ENCODE peak calls at places on chromosomes 12 and 14, in five cellular contexts. K is HCT116, Z is iPS DF 6.9, G is A673, L is pancreas. B is an unnamed sample.

GRCh38 chr14:53183611-53184010 is 30.5 kb upstream of the DDHD1 start:
- DNase-seq in K (no peak), G (peak), Z (no peak), L (no peak), B (no peak)

GRCh38 chr12:42798811-42799438 is 209.4 kb upstream of the PRICKLE1 start:
- DNase-seq in K (no peak), G (no peak), L (no peak), Z (no peak), B (no peak)

GRCh38 chr12:2047752-2048151 is 5.0 kb upstream of the CACNA1C start:
- DNase-seq in G (no peak), L (no peak), K (no peak), Z (no peak), B (no peak)

GRCh38 chr14:39339003-39339402 is 93.2 kb downstream of the FBXO33 start:
- DNase-seq in K (no peak), L (no peak), Z (peak), G (peak), B (no peak)

GRCh38 chr12:63086149-63086915 is 64.7 kb downstream of the AVPR1A start:
- DNase-seq in K (no peak), Z (no peak), L (no peak), G (no peak), B (no peak)

GRCh38 chr14:59540852-59541251 is 35.8 kb downstream of the CCDC175 start:
- DNase-seq in G (no peak), L (no peak), Z (no peak), K (no peak), B (no peak)

GRCh38 chr14:103625361-103626095 is 3.5 kb upstream of the KLC1 start:
- DNase-seq in L (no peak), K (no peak), G (no peak), Z (no peak), B (no peak)

GRCh38 chr12:47017901-47018479 is 61.4 kb upstream of the PCED1B start:
- DNase-seq in L (no peak), Z (no peak), K (no peak), G (no peak), B (no peak)

GRCh38 chr14:64945431-64945830 is 2.9 kb upstream of the GPX2 start:
- DNase-seq in L (no peak), G (no peak), Z (no peak), K (no peak), B (no peak)

GRCh38 chr12:25051171-25051570 is 102.3 kb upstream of the BCAT1 start:
- DNase-seq in Z (no peak), K (no peak), G (no peak), L (no peak), B (no peak)

GRCh38 chr12:125530876-125531275 is 465.6 kb downstream of the AACS start:
- DNase-seq in Z (no peak), L (no peak), G (no peak), K (no peak), B (no peak)

GRCh38 chr12:28961948-28962384 is 187.1 kb upstream of the FAR2 start:
- DNase-seq in G (peak), Z (no peak), K (no peak), L (no peak), B (no peak)

GRCh38 chr14:67529947-67530935 is 2.8 kb upstream of the PLEKHH1 start:
- DNase-seq in L (no peak), K (no peak), G (no peak), Z (no peak), B (no peak)

GRCh38 chr14:35391388-35391710 is 13.2 kb downstream of the NFKBIA start:
- DNase-seq in G (no peak), L (no peak), K (no peak), Z (no peak), B (no peak)

GRCh38 chr12:570237-570925 is 92.9 kb downstream of the NINJ2 start:
- DNase-seq in G (no peak), L (peak), Z (no peak), K (peak), B (peak)

GRCh38 chr12:25089738-25090137 is 105.2 kb downstream of the DNAI7 start:
- DNase-seq in Z (no peak), L (no peak), K (no peak), G (no peak), B (no peak)

GRCh38 chr14:75934998-75935628 is 46.7 kb downstream of the TGFB3 start:
- DNase-seq in L (no peak), K (no peak), G (no peak), Z (no peak), B (no peak)

GRCh38 chr12:145369-145960 is 68.5 kb downstream of the SLC6A12 start:
- DNase-seq in Z (no peak), G (no peak), K (no peak), L (no peak), B (no peak)

GRCh38 chr12:99598785-99599184 is 48.8 kb upstream of the GARIN6 start:
- DNase-seq in Z (no peak), G (no peak), L (no peak), K (no peak), B (no peak)

GRCh38 chr12:98343002-98343567 is 172.3 kb upstream of the TMPO start:
- DNase-seq in G (no peak), L (no peak), Z (no peak), K (no peak), B (no peak)

GRCh38 chr14:73613046-73613383 is 698 bp downstream of the ACOT6 start:
- DNase-seq in G (no peak), L (no peak), K (no peak), Z (no peak), B (no peak)

GRCh38 chr14:101058571-101058970 is 155.0 kb upstream of the RTL1 start:
- DNase-seq in L (no peak), K (no peak), Z (no peak), G (no peak), B (no peak)

GRCh38 chr14:58297412-58297761 is 968 bp upstream of the ARID4A start:
- DNase-seq in K (no peak), G (no peak), Z (no peak), L (no peak), B (no peak)

GRCh38 chr14:28603606-28604005 is 163.0 kb upstream of the FOXG1 start:
- DNase-seq in L (no peak), K (no peak), G (no peak), Z (no peak), B (no peak)

GRCh38 chr12:16189849-16190248 is 87.6 kb downstream of the SLC15A5 start:
- DNase-seq in K (no peak), G (peak), Z (no peak), L (no peak), B (no peak)

GRCh38 chr12:105887131-105887530 is 251.6 kb downstream of the NUAK1 start:
- DNase-seq in G (no peak), L (no peak), K (no peak), Z (no peak), B (no peak)

GRCh38 chr12:104733717-104734175 is 224.3 kb downstream of the SLC41A2 start:
- DNase-seq in K (peak), Z (no peak), L (no peak), G (peak), B (peak)

GRCh38 chr14:21268612-21269251 is 510 bp downstream of the HNRNPC start:
- DNase-seq in Z (peak), L (peak), G (peak), K (peak), B (peak)

GRCh38 chr14:54529811-54530210 is 20.1 kb downstream of the CGRRF1 start:
- DNase-seq in G (peak), K (no peak), Z (no peak), L (no peak), B (no peak)

GRCh38 chr12:2299207-2299606 is 246.4 kb downstream of the CACNA1C start:
- DNase-seq in K (no peak), G (no peak), L (no peak), Z (no peak), B (no peak)

GRCh38 chr14:93892923-93893549 is 34.1 kb upstream of the FAM181A start:
- DNase-seq in Z (peak), L (peak), G (peak), K (peak), B (peak)

GRCh38 chr12:12804432-12804886 is 8.7 kb upstream of the DDX47 start:
- DNase-seq in L (no peak), K (peak), Z (no peak), G (no peak), B (no peak)

GRCh38 chr12:124938606-124939427 is 24.4 kb upstream of the UBC start:
- DNase-seq in L (peak), G (peak), Z (no peak), K (peak), B (peak)

GRCh38 chr12:100142851-100143559 is at the start of gene BLTP3B:
- DNase-seq in G (peak), K (peak), L (peak), Z (no peak), B (peak)

GRCh38 chr14:46147486-46147885 is 504.1 kb downstream of the RPL10L start:
- DNase-seq in K (no peak), G (no peak), L (no peak), Z (no peak), B (no peak)

GRCh38 chr14:55107766-55108554 is 21.1 kb upstream of the LGALS3 start:
- DNase-seq in Z (no peak), G (peak), K (peak), L (peak), B (peak)

GRCh38 chr12:110001596-110001995 is 2.4 kb downstream of the ANKRD13A start:
- DNase-seq in K (no peak), G (no peak), L (no peak), Z (no peak), B (no peak)
- H3K27ac ChIP-seq in K (peak), G (no peak), L (peak), Z (no peak), B (no peak)

DNA sequence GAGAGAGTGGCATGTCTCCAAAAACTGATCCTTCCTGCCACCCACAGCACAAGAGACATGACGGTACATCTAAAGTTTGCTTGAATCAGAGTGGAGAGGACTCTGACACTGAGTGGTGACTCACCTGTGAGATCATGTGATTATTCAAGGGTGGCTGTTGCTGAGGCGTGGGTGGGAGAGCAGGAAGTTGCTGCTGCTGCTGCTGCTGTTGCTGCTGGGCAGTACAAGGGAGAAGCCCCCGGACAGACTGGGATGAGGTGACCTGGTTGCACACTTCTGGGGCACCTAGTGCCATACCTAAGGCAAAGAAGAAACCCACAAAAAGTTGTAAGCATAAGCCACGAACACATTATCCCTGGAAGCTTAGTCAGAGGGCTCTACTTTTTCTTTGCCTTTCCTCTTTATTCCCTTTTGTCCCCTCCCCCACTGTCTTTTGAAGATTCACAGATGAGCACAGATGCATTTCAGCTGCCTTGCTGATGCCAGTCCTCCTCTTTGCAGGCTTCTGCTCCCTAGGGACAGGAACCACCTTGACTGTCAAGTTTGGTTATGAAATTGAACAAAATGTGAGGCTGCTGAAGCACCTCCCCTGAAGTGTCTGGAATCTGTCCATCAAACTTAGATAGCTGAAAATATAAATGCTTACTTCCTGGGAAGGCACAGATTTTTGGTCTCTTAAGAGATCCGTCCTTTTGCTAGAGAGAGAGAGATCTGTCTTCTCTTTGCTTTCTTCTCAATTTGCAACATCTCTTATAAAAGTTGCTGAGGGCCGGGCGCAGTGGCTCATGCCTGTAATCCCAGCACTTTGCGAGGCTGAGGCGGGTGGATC is 29.5 kb upstream of the STAC3 start:
- DNase-seq in L (peak), K (peak), Z (no peak), G (peak), B (no peak)
- H3K4me3 ChIP-seq in L (no peak), K (peak), Z (no peak), G (no peak), B (no peak)

DNA sequence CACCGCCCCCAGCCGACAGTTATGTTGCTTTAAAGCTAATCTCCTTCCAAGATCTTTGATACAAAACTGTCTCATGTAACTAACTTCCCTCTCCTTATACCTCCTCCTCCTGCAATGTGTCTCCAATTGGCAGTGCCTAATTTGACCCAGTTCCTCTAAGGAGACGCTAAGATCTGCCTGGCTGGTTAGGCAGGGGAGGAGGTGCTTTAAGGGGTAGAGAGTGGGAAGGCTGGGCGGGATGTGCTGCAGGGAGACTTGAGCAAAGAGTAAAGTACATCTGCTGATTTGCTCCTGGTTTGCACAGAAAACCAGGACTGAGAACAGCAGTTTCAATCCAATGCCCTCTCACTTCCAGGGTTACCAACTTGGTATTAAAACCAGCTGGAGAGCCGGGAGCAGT is 7.4 kb upstream of the IKZF4 start:
- DNase-seq in Z (no peak), L (no peak), G (no peak), K (no peak), B (no peak)
- H3K27ac ChIP-seq in Z (no peak), L (no peak), G (no peak), K (no peak), B (no peak)

DNA sequence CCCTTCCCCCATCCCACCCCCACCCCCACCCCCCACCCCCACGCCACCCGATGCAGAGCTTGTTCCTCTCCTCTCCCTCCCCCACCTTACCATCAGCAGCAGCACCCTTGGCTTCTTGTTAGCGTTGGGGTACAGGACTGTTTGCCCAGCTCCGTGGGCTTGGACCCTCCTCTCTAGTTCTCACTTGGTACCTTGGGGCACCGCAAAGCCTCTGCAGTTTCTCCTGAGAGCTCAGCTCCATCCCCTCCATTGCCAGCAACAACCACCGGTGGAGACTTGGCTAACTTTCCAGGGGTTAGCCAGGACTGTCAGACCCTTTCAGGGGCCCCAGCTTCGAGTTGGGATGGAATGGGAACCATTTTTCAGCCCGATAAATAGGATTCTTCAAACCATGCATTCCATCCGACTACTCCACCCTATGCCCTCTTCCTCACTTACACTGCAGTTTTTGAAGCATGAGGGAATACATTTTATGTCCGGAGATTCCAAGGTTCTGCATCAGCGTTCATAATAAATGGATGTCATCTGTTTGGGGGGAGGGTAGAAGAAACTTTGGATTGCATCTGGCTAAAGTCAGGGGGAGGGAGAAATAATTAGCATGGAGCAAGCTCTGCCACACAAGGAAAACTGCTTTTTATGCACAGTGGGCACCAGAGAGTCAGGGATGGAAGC is 1.1 kb downstream of the SCN8A start:
- DNase-seq in L (no peak), Z (no peak), K (no peak), G (peak), B (no peak)
- H3K4me3 ChIP-seq in L (no peak), Z (peak), K (no peak), G (peak), B (no peak)

GRCh38 chr12:57753938-57754337 is 965 bp upstream of the MARCHF9 start:
- DNase-seq in G (no peak), L (no peak), K (no peak), Z (no peak), B (no peak)
- H3K27ac ChIP-seq in G (no peak), L (peak), K (peak), Z (no peak), B (no peak)

GRCh38 chr12:132492522-132492921 is 2.6 kb downstream of the FBRSL1 start:
- DNase-seq in K (no peak), Z (no peak), G (no peak), L (no peak), B (no peak)
- H3K4me3 ChIP-seq in K (no peak), Z (no peak), G (peak), L (no peak), B (no peak)

GRCh38 chr12:54019924-54020586 is 8.2 kb upstream of the HOXC6 start:
- DNase-seq in L (no peak), Z (no peak), G (no peak), K (no peak), B (peak)

GRCh38 chr12:54017027-54017788 is 8.4 kb downstream of the HOXC8 start:
- DNase-seq in K (no peak), L (no peak), G (peak), Z (no peak), B (no peak)

GRCh38 chr12:54017845-54018607 is 9.2 kb downstream of the HOXC8 start:
- DNase-seq in G (peak), L (peak), K (peak), Z (no peak), B (peak)

GRCh38 chr12:54019111-54019811 is 9.0 kb upstream of the HOXC6 start:
- DNase-seq in G (peak), K (no peak), L (no peak), Z (no peak), B (no peak)

GRCh38 chr12:54018608-54018984 is 9.6 kb upstream of the HOXC6 start:
- DNase-seq in K (no peak), G (peak), Z (no peak), L (no peak), B (no peak)
- H3K27ac ChIP-seq in K (peak), G (peak), Z (no peak), L (no peak), B (peak)

DNA sequence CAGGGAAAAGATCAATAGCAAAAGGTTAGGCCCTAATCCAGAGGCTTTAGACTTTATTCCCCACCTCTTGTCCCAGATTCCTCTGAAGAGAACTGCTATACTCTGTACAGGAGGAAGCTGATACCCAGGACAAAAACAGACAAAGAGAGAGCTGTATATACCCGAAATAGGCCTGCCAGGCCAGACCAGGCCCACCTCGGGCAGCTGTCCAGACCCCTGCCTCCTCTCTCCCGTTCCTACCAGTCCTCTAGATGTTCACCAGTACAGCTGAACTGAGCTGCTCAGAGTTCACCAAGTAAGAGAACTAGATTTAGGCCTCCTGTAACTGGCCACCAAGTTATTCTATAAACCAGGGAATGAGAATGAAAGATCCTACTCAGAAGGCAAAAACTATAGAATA is 4.7 kb downstream of the CHD4 start:
- DNase-seq in G (no peak), K (no peak), L (no peak), Z (no peak), B (no peak)
- H3K4me3 ChIP-seq in G (peak), K (no peak), L (no peak), Z (no peak), B (no peak)

GRCh38 chr14:22748188-22748587 is 18.3 kb upstream of the OXA1L start:
- DNase-seq in G (no peak), Z (no peak), L (no peak), K (no peak), B (no peak)
- H3K27ac ChIP-seq in G (no peak), Z (no peak), L (no peak), K (no peak), B (no peak)